ENCODE peak calls at places on chromosomes 7 and 10, in seven cellular contexts. V is upper lobe of right lung, I is fibroblast of lung, A is mucosa of descending colon, C is dorsolateral prefrontal cortex, T is ovary, O is heart left ventricle. H is an unnamed sample.

GRCh38 chr7:99098824-99099498 is 44.9 kb downstream of the SMURF1 start:
- DNase-seq in T (no peak), V (no peak), C (no peak), A (no peak), I (no peak), O (no peak), H (no peak)

GRCh38 chr10:17557459-17557858 is 59.7 kb downstream of the HACD1 start:
- DNase-seq in I (no peak), T (no peak), C (no peak), O (no peak), V (no peak), A (no peak), H (no peak)

GRCh38 chr10:93876391-93876790 is 17.4 kb upstream of the SLC35G1 start:
- DNase-seq in C (no peak), V (no peak), O (no peak), T (no peak), I (peak), A (no peak), H (no peak)

GRCh38 chr7:47518827-47519226 is 63.1 kb downstream of the TNS3 start:
- DNase-seq in O (no peak), V (no peak), C (no peak), A (peak), I (peak), T (no peak), H (no peak)

GRCh38 chr10:121104476-121105111 is 253.4 kb downstream of the WDR11 start:
- DNase-seq in V (no peak), T (no peak), A (peak), I (no peak), C (no peak), O (no peak), H (no peak)

GRCh38 chr10:15672469-15672868 is 47.3 kb downstream of the ITGA8 start:
- DNase-seq in T (no peak), I (no peak), O (no peak), A (no peak), V (no peak), C (no peak), H (no peak)

GRCh38 chr7:24388212-24388611 is 104.2 kb downstream of the NPY start:
- DNase-seq in A (no peak), V (no peak), T (no peak), O (no peak), C (no peak), I (no peak), H (no peak)

GRCh38 chr7:1695800-1696454 is 25.9 kb downstream of the ELFN1 start:
- DNase-seq in O (no peak), T (peak), I (no peak), V (peak), A (peak), C (no peak), H (no peak)

GRCh38 chr7:116801092-116801710 is 61.2 kb upstream of the CAPZA2 start:
- DNase-seq in A (no peak), I (peak), C (no peak), T (no peak), O (no peak), V (no peak), H (no peak)

GRCh38 chr10:128373831-128374230 is 247.6 kb upstream of the MKI67 start:
- DNase-seq in A (no peak), O (no peak), C (no peak), I (no peak), T (no peak), V (no peak), H (no peak)

GRCh38 chr7:88842217-88842616 is 46.7 kb upstream of the TEX47 start:
- DNase-seq in I (no peak), T (no peak), O (no peak), A (no peak), C (no peak), V (no peak), H (no peak)

GRCh38 chr10:112804036-112804435 is 146.0 kb upstream of the TCF7L2 start:
- DNase-seq in O (no peak), I (no peak), V (no peak), A (peak), C (peak), T (no peak), H (no peak)

GRCh38 chr10:12981570-12981969 is 19.9 kb downstream of the CCDC3 start:
- DNase-seq in I (peak), A (no peak), V (no peak), C (no peak), T (no peak), O (no peak), H (no peak)

GRCh38 chr7:103752995-103753394 is 236.5 kb downstream of the RELN start:
- DNase-seq in O (no peak), A (no peak), C (no peak), T (no peak), I (peak), V (no peak), H (no peak)

DNA sequence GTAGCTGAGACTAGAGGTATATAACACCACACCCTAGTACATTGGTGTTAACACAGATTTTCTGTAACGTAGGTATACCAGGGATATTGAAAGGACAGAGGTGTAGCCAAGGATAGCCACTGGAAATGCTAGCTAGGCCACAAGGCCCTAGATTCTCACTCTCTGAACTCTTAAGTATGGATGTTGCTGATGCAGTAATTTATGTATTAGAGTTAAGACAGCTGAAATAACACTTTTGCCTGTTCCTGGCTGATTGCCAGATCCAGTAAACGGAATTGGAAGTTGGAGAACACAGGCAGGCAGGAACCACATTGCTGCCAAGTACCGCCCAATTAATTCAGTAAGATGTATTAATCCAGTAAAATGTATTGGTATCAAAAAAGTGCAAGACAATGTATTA is 1.8 kb downstream of the CALU start:
- DNase-seq in V (no peak), A (no peak), O (peak), C (no peak), T (no peak), I (peak), H (no peak)
- H3K4me3 ChIP-seq in V (peak), A (no peak), O (peak), C (peak), T (peak), I (peak), H (peak)

GRCh38 chr7:92830532-92831110 is 5.8 kb downstream of the CDK6 start:
- DNase-seq in I (peak), T (no peak), A (no peak), V (no peak), O (no peak), C (no peak), H (peak)
- H3K4me3 ChIP-seq in I (peak), T (no peak), A (no peak), V (no peak), O (no peak), C (no peak), H (peak)

DNA sequence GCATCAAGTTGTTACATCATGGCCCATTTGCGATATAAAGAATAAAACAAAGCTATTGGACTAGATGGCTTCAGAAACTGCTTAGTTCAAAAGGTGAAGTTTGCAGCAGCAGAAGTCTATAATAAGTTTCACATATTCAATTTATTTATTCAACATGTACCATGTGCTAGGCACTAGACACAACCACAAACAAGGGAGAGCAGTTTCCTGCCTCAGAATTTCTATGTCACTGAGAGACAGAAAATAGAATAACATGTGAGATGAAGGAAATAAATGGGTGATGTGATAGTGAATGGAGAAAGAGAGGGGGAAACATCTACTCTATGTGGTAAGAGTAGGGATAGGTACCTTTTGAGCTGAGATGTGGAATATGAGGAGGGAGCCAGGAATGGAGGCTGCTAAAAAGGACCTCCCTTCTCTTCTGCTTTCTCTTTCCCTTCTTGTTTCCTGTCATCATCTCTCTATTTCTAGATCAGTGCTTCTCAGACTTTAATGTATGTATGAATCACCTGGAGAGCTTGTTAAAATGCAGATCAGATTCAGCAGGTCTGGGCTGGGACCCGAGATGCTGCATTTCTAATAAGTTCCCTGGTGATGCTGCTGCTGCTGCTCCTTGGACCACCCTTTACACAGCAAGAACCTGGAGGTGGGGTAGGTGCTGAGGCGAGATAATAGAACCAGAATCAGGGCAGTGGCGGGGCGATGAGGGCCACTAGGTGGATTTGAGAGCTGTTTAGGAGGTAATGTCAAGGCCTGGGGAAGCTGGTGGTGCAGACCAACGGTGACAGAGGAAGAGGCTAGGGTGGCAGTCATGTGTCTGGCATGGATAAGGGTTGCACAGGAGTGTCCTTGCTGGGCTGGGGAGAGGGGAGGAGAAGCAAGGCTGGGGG is 13.7 kb upstream of the INMT start:
- DNase-seq in V (peak), C (no peak), A (no peak), O (no peak), T (no peak), I (no peak), H (no peak)
- H3K4me3 ChIP-seq in V (no peak), C (no peak), A (no peak), O (no peak), T (no peak), I (no peak), H (no peak)

GRCh38 chr7:44750424-44750823 is 1.8 kb downstream of the ZMIZ2 start:
- DNase-seq in V (no peak), C (no peak), A (no peak), T (no peak), I (no peak), O (no peak), H (no peak)
- H3K4me3 ChIP-seq in V (no peak), C (peak), A (no peak), T (no peak), I (no peak), O (no peak), H (peak)

GRCh38 chr10:133089461-133089800 is 1.7 kb downstream of the ADGRA1 start:
- DNase-seq in O (no peak), V (no peak), T (no peak), C (peak), A (no peak), I (no peak), H (no peak)

GRCh38 chr10:133090101-133090500 is 2.4 kb downstream of the ADGRA1 start:
- DNase-seq in V (no peak), O (no peak), T (no peak), C (no peak), A (no peak), I (no peak), H (no peak)

GRCh38 chr10:133087679-133088523 is at the start of gene ADGRA1:
- DNase-seq in C (peak), V (no peak), O (no peak), A (no peak), I (no peak), T (no peak), H (no peak)

GRCh38 chr10:133087045-133087678 is 562 bp upstream of the ADGRA1 start:
- DNase-seq in C (no peak), I (no peak), O (no peak), T (no peak), V (no peak), A (no peak), H (no peak)

GRCh38 chr10:133088524-133089460 is 1.1 kb downstream of the ADGRA1 start:
- DNase-seq in T (no peak), V (no peak), A (no peak), I (no peak), C (no peak), O (no peak), H (no peak)
- H3K4me3 ChIP-seq in T (no peak), V (no peak), A (no peak), I (no peak), C (peak), O (no peak), H (no peak)

DNA sequence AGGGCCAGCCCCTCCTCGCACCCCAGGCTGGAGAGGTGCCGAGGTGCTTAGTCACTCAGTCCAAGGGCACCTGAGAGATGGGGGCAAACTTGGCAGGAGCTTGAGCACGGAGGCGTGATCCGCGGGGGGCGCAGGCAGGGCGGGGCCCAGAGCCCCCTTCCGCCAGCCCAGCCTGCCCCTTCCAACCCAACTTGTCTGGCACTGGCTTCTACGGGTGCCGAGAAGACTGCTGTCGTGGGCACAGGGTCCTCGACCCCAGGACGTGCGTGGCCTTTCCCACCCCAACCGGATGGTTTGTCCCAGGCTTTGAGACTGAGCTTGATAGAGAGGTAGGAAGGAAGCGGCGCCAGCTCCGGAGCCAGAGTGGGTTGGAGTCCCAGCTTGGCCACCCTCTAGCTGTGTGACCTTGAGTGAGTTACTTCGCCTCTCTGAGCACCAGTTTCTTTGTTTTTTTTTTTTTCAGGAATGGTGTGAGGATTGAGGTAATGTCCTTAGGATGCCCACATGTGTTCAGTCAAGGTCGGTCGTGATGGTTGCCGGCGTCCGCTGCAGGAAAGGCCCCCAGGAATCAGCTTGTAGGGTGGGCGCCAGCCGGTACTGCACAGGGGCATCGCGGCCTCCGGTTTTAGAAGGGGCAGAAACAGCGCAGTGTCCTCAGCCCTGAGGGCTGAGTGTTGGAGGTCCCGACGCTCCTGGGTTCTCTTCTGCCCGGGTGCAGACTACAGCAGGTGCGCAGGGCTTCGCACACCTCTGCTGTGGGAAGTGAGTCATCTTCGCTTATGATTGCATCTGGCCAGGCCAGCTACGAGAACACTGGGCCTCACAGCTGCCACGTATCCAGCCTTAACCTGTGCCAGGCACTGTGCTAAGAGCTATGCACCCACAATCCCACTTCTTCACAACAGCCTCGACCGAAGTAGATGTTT is 28.6 kb upstream of the VAX1 start:
- DNase-seq in V (no peak), I (no peak), C (no peak), T (no peak), A (no peak), O (no peak), H (no peak)
- H3K4me3 ChIP-seq in V (no peak), I (no peak), C (peak), T (no peak), A (no peak), O (no peak), H (no peak)

GRCh38 chr10:102919992-102920736 is 2.1 kb downstream of the CNNM2 start:
- DNase-seq in T (no peak), O (no peak), A (no peak), C (peak), I (no peak), V (no peak), H (no peak)
- H3K4me3 ChIP-seq in T (peak), O (peak), A (no peak), C (peak), I (peak), V (peak), H (no peak)

GRCh38 chr7:139230484-139230773 is 608 bp upstream of the UBN2 start:
- DNase-seq in I (no peak), O (no peak), T (no peak), A (no peak), C (no peak), V (no peak), H (no peak)
- H3K4me3 ChIP-seq in I (peak), O (peak), T (peak), A (peak), C (peak), V (peak), H (peak)

DNA sequence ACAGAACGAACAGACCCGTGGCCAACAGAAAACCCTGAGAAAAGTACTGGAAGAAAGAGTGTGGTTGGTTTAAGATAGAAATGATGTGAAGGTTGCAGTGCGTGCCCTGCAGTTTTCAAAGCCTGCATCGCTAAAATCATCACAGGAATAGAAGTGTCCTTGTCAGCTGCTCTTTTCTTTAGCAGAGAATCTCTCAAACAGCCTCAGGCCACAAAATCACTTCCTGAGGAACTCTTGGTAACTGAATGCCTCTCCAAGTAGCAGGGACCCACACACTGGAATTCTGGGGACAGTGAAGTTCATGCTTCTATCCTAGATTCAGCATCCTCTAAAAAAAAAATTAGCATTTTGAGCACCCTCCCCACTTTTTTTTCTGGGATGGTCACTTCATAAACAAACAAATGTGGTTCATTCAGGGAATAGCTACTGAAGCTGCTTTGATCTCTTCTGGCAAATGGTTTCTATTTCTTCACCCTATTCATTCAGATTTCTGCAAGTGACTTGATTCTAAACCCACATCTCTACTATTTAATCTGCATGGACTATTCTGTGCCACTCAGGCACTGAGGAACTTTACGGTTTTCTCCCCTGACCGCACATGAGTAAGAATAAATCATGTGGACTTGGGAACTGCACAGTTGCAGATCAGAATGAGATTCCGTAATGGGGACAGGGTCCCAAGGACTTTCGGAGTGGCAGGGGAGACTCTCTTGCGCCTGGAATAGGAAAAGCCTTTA is 306.9 kb downstream of the FRMD4A start:
- DNase-seq in O (no peak), V (no peak), A (no peak), T (no peak), C (no peak), I (peak), H (peak)
- H3K4me3 ChIP-seq in O (peak), V (peak), A (no peak), T (no peak), C (peak), I (no peak), H (peak)

DNA sequence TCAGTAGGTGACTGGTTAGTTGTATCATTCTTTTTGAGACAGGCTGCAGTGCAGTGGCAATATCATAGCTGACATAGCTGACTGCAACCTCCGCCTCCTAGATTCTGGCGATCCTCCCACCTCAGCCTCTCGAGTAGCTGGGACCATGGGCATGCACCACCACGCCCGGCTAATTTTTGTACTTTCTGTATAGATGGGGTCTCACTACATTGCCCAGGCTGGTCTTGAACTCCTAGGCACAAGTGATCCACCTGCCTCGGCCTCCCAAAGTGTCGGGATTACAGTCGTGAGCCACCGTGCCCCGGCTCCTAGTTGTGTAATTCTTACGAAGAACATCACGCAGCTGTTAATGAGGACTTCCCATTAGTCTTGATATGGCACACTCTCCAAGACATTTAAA is 123.4 kb upstream of the VKORC1L1 start:
- DNase-seq in O (no peak), I (no peak), C (no peak), V (no peak), A (no peak), T (no peak), H (no peak)
- H3K4me3 ChIP-seq in O (no peak), I (no peak), C (peak), V (no peak), A (no peak), T (no peak), H (no peak)

H was measured in GM12865.